ENCODE peak calls at places on chromosomes 16 and 17, in six cellular contexts. B, K, X, F, Q and E are unnamed samples.

GRCh38 chr17:3916013-3916696 is at the start of gene P2RX1:
- DNase-seq in X (no peak), F (peak), Q (no peak), K (no peak), B (peak), E (peak)

GRCh38 chr16:57815987-57816745 is 13.9 kb upstream of the KIFC3 start:
- DNase-seq in Q (peak), B (peak), X (peak), F (peak), K (no peak), E (peak)

GRCh38 chr17:39867891-39868553 is at the start of gene ZPBP2:
- DNase-seq in K (peak), X (no peak), B (no peak), F (peak), Q (peak), E (no peak)

GRCh38 chr16:24906199-24906808 is 60.5 kb downstream of the SLC5A11 start:
- DNase-seq in B (no peak), X (no peak), Q (no peak), F (no peak), K (no peak), E (peak)

GRCh38 chr17:4229627-4230026 is 34.2 kb downstream of the ANKFY1 start:
- DNase-seq in F (no peak), X (no peak), Q (no peak), K (no peak), B (peak), E (no peak)

GRCh38 chr17:29582254-29582765 is 7.1 kb downstream of the GIT1 start:
- DNase-seq in F (no peak), K (no peak), B (no peak), X (no peak), Q (no peak), E (no peak)

GRCh38 chr16:89320717-89321501 is 103.4 kb downstream of the ZNF778 start:
- DNase-seq in Q (no peak), K (no peak), X (no peak), B (no peak), F (no peak), E (no peak)

GRCh38 chr17:2017274-2017941 is 7.7 kb downstream of the RTN4RL1 start:
- DNase-seq in Q (no peak), B (no peak), X (no peak), F (no peak), K (no peak), E (peak)

GRCh38 chr16:2032285-2033056 is 5.8 kb downstream of the NHERF2 start:
- DNase-seq in B (no peak), Q (no peak), X (no peak), F (no peak), K (no peak), E (no peak)

GRCh38 chr16:70380919-70381603 is 34.4 kb downstream of the DDX19A start:
- DNase-seq in X (peak), B (peak), Q (peak), F (peak), K (peak), E (peak)

GRCh38 chr17:22469101-22469880 is 777.0 kb downstream of the KCNJ18 start:
- DNase-seq in B (no peak), F (no peak), Q (no peak), K (no peak), X (no peak), E (no peak)

GRCh38 chr16:30166202-30166902 is 17.1 kb upstream of the CORO1A start:
- DNase-seq in B (no peak), F (peak), Q (no peak), X (no peak), K (no peak), E (peak)

GRCh38 chr17:49978501-49978900 is 9.5 kb downstream of the DLX4 start:
- DNase-seq in F (no peak), B (no peak), K (no peak), X (no peak), Q (no peak), E (peak)

GRCh38 chr16:58002936-58003335 is 1.7 kb downstream of the USB1 start:
- DNase-seq in F (no peak), X (no peak), K (no peak), Q (no peak), B (no peak), E (no peak)

GRCh38 chr17:49469831-49470568 is 25.1 kb upstream of the NGFR start:
- DNase-seq in F (peak), X (no peak), B (no peak), Q (no peak), K (no peak), E (no peak)

GRCh38 chr17:9178319-9178718 is 157.0 kb downstream of the NTN1 start:
- DNase-seq in Q (no peak), K (no peak), F (no peak), B (no peak), X (no peak), E (no peak)

GRCh38 chr16:10876799-10877341 is at the start of gene CIITA:
- DNase-seq in K (no peak), F (peak), Q (no peak), X (peak), B (no peak), E (peak)

GRCh38 chr16:15654591-15654990 is 4.5 kb downstream of the NDE1 start:
- DNase-seq in B (no peak), K (no peak), X (no peak), F (no peak), Q (no peak), E (no peak)

GRCh38 chr17:41645371-41646063 is 21.1 kb upstream of the KRT17 start:
- DNase-seq in Q (no peak), B (peak), F (no peak), X (no peak), K (no peak), E (peak)

GRCh38 chr17:55587608-55588139 is 76.4 kb upstream of the SMIM36 start:
- DNase-seq in B (no peak), Q (no peak), X (no peak), F (no peak), K (no peak), E (no peak)

GRCh38 chr16:80615751-80616150 is 75.0 kb downstream of the DYNLRB2 start:
- DNase-seq in F (no peak), B (no peak), X (no peak), K (no peak), Q (no peak), E (no peak)